ENCODE peak calls at places on chromosomes 16 and 17, in five cellular contexts. X, G, Q, S and B are unnamed samples.

GRCh38 chr17:57341611-57342010 is 85.3 kb downstream of the MSI2 start:
- DNase-seq in X (no peak), G (no peak), Q (no peak), S (no peak), B (no peak)

GRCh38 chr17:72590382-72590781 is 469.6 kb downstream of the SOX9 start:
- DNase-seq in X (no peak), S (no peak), G (no peak), Q (peak), B (no peak)

GRCh38 chr16:25896412-25896811 is 204.7 kb downstream of the HS3ST4 start:
- DNase-seq in X (no peak), S (no peak), G (no peak), Q (no peak), B (no peak)

GRCh38 chr17:13001991-13002615 is 15.7 kb downstream of the ELAC2 start:
- DNase-seq in G (no peak), S (no peak), Q (peak), X (no peak), B (no peak)

GRCh38 chr17:17947309-17947708 is 24.9 kb downstream of the TOM1L2 start:
- DNase-seq in G (no peak), Q (no peak), X (no peak), S (no peak), B (no peak)

GRCh38 chr16:720507-720989 is 398 bp upstream of the ANTKMT start:
- DNase-seq in G (no peak), S (peak), X (no peak), Q (peak), B (peak)

GRCh38 chr17:40809721-40810421 is 10.1 kb upstream of the KRT28 start:
- DNase-seq in G (no peak), S (no peak), Q (no peak), X (no peak), B (no peak)

GRCh38 chr16:1487395-1488053 is 1.2 kb downstream of the PTX4 start:
- DNase-seq in G (no peak), X (no peak), Q (no peak), S (no peak), B (no peak)

GRCh38 chr16:6687593-6687992 is 645.1 kb upstream of the RBFOX1 start:
- DNase-seq in G (no peak), X (no peak), Q (no peak), S (no peak), B (no peak)

GRCh38 chr17:31378638-31379037 is 12.8 kb upstream of the RAB11FIP4 start:
- DNase-seq in X (no peak), S (no peak), Q (no peak), G (no peak), B (no peak)

GRCh38 chr16:82192665-82193064 is 22.6 kb upstream of the MPHOSPH6 start:
- DNase-seq in G (peak), Q (peak), X (no peak), S (no peak), B (peak)

GRCh38 chr16:52050418-52050817 is 496.5 kb downstream of the TOX3 start:
- DNase-seq in Q (no peak), S (no peak), X (no peak), G (no peak), B (no peak)

GRCh38 chr17:44349553-44350070 is 4.5 kb downstream of the GRN start:
- DNase-seq in Q (no peak), S (no peak), X (no peak), G (no peak), B (no peak)

GRCh38 chr16:77780378-77780837 is 8.0 kb upstream of the VAT1L start:
- DNase-seq in G (no peak), X (no peak), Q (peak), S (no peak), B (no peak)